ENCODE peak calls at places on chromosomes 6 and 20, in seven cellular contexts. One of them, this sample, is unnamed.

GRCh38 chr6:90072961-90073464 is 178.7 kb downstream of the GJA10 start:
- ATAC-seq in GM23338: no peak
- ATAC-seq in lower lobe of right lung: no peak
- ATAC-seq in activated T-cell treated with anti-CD3 and anti-CD28 coated beads, Interleukin-2, amount 50 U/mL, for 72 hours: peak
- ATAC-seq in effector memory CD8-positive, alpha-beta T cell: no peak
- ATAC-seq in heart right ventricle: no peak
- ATAC-seq in PC-3: no peak
- ATAC-seq in this sample: no peak

GRCh38 chr6:50845499-50846108 is 26.9 kb downstream of the TFAP2B start:
- ATAC-seq in GM23338: peak
- ATAC-seq in heart right ventricle: no peak
- ATAC-seq in PC-3: no peak
- ATAC-seq in lower lobe of right lung: no peak
- ATAC-seq in effector memory CD8-positive, alpha-beta T cell: no peak
- ATAC-seq in activated T-cell treated with anti-CD3 and anti-CD28 coated beads, Interleukin-2, amount 50 U/mL, for 72 hours: no peak
- ATAC-seq in this sample: no peak

GRCh38 chr6:122647765-122648164 is 37.6 kb downstream of the PKIB start:
- ATAC-seq in lower lobe of right lung: no peak
- ATAC-seq in PC-3: no peak
- ATAC-seq in activated T-cell treated with anti-CD3 and anti-CD28 coated beads, Interleukin-2, amount 50 U/mL, for 72 hours: no peak
- ATAC-seq in GM23338: no peak
- ATAC-seq in heart right ventricle: no peak
- ATAC-seq in effector memory CD8-positive, alpha-beta T cell: no peak
- ATAC-seq in this sample: no peak

GRCh38 chr6:140905050-140905449 is 1227.7 kb upstream of the GJE1 start:
- ATAC-seq in effector memory CD8-positive, alpha-beta T cell: no peak
- ATAC-seq in lower lobe of right lung: no peak
- ATAC-seq in PC-3: no peak
- ATAC-seq in activated T-cell treated with anti-CD3 and anti-CD28 coated beads, Interleukin-2, amount 50 U/mL, for 72 hours: no peak
- ATAC-seq in heart right ventricle: no peak
- ATAC-seq in GM23338: no peak
- ATAC-seq in this sample: no peak

GRCh38 chr20:19003759-19004336 is 190.3 kb downstream of the SCP2D1 start:
- ATAC-seq in heart right ventricle: no peak
- ATAC-seq in effector memory CD8-positive, alpha-beta T cell: no peak
- ATAC-seq in lower lobe of right lung: no peak
- ATAC-seq in GM23338: no peak
- ATAC-seq in PC-3: no peak
- ATAC-seq in activated T-cell treated with anti-CD3 and anti-CD28 coated beads, Interleukin-2, amount 50 U/mL, for 72 hours: no peak
- ATAC-seq in this sample: no peak

GRCh38 chr20:44850883-44851282 is 34.6 kb upstream of the YWHAB start:
- ATAC-seq in PC-3: no peak
- ATAC-seq in activated T-cell treated with anti-CD3 and anti-CD28 coated beads, Interleukin-2, amount 50 U/mL, for 72 hours: no peak
- ATAC-seq in heart right ventricle: no peak
- ATAC-seq in effector memory CD8-positive, alpha-beta T cell: no peak
- ATAC-seq in lower lobe of right lung: no peak
- ATAC-seq in GM23338: no peak
- ATAC-seq in this sample: no peak

GRCh38 chr6:13729891-13730290 is 18.3 kb upstream of the RANBP9 start:
- ATAC-seq in lower lobe of right lung: no peak
- ATAC-seq in effector memory CD8-positive, alpha-beta T cell: no peak
- ATAC-seq in GM23338: no peak
- ATAC-seq in heart right ventricle: no peak
- ATAC-seq in PC-3: peak
- ATAC-seq in activated T-cell treated with anti-CD3 and anti-CD28 coated beads, Interleukin-2, amount 50 U/mL, for 72 hours: no peak
- ATAC-seq in this sample: no peak

GRCh38 chr6:5986847-5987246 is 19.9 kb downstream of the NRN1 start:
- ATAC-seq in lower lobe of right lung: no peak
- ATAC-seq in PC-3: no peak
- ATAC-seq in effector memory CD8-positive, alpha-beta T cell: no peak
- ATAC-seq in activated T-cell treated with anti-CD3 and anti-CD28 coated beads, Interleukin-2, amount 50 U/mL, for 72 hours: peak
- ATAC-seq in heart right ventricle: no peak
- ATAC-seq in GM23338: no peak
- ATAC-seq in this sample: no peak

GRCh38 chr6:111625511-111626331 is 20.0 kb upstream of the TRAF3IP2 start:
- ATAC-seq in lower lobe of right lung: peak
- ATAC-seq in effector memory CD8-positive, alpha-beta T cell: no peak
- ATAC-seq in heart right ventricle: peak
- ATAC-seq in GM23338: peak
- ATAC-seq in PC-3: no peak
- ATAC-seq in activated T-cell treated with anti-CD3 and anti-CD28 coated beads, Interleukin-2, amount 50 U/mL, for 72 hours: peak
- ATAC-seq in this sample: peak

GRCh38 chr6:83221886-83222479 is 28.8 kb downstream of the RWDD2A start:
- ATAC-seq in effector memory CD8-positive, alpha-beta T cell: peak
- ATAC-seq in lower lobe of right lung: no peak
- ATAC-seq in activated T-cell treated with anti-CD3 and anti-CD28 coated beads, Interleukin-2, amount 50 U/mL, for 72 hours: no peak
- ATAC-seq in PC-3: no peak
- ATAC-seq in GM23338: no peak
- ATAC-seq in heart right ventricle: no peak
- ATAC-seq in this sample: no peak

GRCh38 chr6:14333556-14334305 is 216.2 kb downstream of the CD83 start:
- ATAC-seq in lower lobe of right lung: no peak
- ATAC-seq in heart right ventricle: no peak
- ATAC-seq in PC-3: no peak
- ATAC-seq in effector memory CD8-positive, alpha-beta T cell: no peak
- ATAC-seq in activated T-cell treated with anti-CD3 and anti-CD28 coated beads, Interleukin-2, amount 50 U/mL, for 72 hours: no peak
- ATAC-seq in GM23338: no peak
- ATAC-seq in this sample: no peak

GRCh38 chr20:20184149-20184548 is 131.8 kb downstream of the CFAP61 start:
- ATAC-seq in heart right ventricle: no peak
- ATAC-seq in activated T-cell treated with anti-CD3 and anti-CD28 coated beads, Interleukin-2, amount 50 U/mL, for 72 hours: no peak
- ATAC-seq in lower lobe of right lung: no peak
- ATAC-seq in PC-3: no peak
- ATAC-seq in effector memory CD8-positive, alpha-beta T cell: no peak
- ATAC-seq in GM23338: no peak
- ATAC-seq in this sample: no peak

GRCh38 chr6:36642913-36643817 is 35.3 kb upstream of the CDKN1A start:
- ATAC-seq in effector memory CD8-positive, alpha-beta T cell: no peak
- ATAC-seq in heart right ventricle: peak
- ATAC-seq in activated T-cell treated with anti-CD3 and anti-CD28 coated beads, Interleukin-2, amount 50 U/mL, for 72 hours: no peak
- ATAC-seq in GM23338: peak
- ATAC-seq in lower lobe of right lung: peak
- ATAC-seq in PC-3: peak
- ATAC-seq in this sample: peak

GRCh38 chr20:41145821-41146620 is 8.7 kb downstream of the PLCG1 start:
- ATAC-seq in lower lobe of right lung: peak
- ATAC-seq in GM23338: no peak
- ATAC-seq in heart right ventricle: peak
- ATAC-seq in effector memory CD8-positive, alpha-beta T cell: no peak
- ATAC-seq in PC-3: peak
- ATAC-seq in activated T-cell treated with anti-CD3 and anti-CD28 coated beads, Interleukin-2, amount 50 U/mL, for 72 hours: no peak
- ATAC-seq in this sample: peak

GRCh38 chr6:158609455-158610155 is 34.9 kb downstream of the DYNLT1 start:
- ATAC-seq in PC-3: no peak
- ATAC-seq in heart right ventricle: peak
- ATAC-seq in effector memory CD8-positive, alpha-beta T cell: no peak
- ATAC-seq in lower lobe of right lung: no peak
- ATAC-seq in GM23338: no peak
- ATAC-seq in activated T-cell treated with anti-CD3 and anti-CD28 coated beads, Interleukin-2, amount 50 U/mL, for 72 hours: no peak
- ATAC-seq in this sample: no peak

GRCh38 chr6:28785962-28786679 is 137.7 kb downstream of the TRIM27 start:
- ATAC-seq in heart right ventricle: no peak
- ATAC-seq in effector memory CD8-positive, alpha-beta T cell: no peak
- ATAC-seq in GM23338: no peak
- ATAC-seq in lower lobe of right lung: no peak
- ATAC-seq in activated T-cell treated with anti-CD3 and anti-CD28 coated beads, Interleukin-2, amount 50 U/mL, for 72 hours: no peak
- ATAC-seq in PC-3: no peak
- ATAC-seq in this sample: no peak

This sample was measured in esophagus mucosa.